ENCODE peak calls at places on chromosomes 13 and 19, in eight cellular contexts. One of them, this sample, is unnamed.

GRCh38 chr13:105847532-105848295 is 687.7 kb downstream of the EFNB2 start:
- DNase-seq in CD4-positive, CD25-positive, alpha-beta regulatory T cell: no peak
- DNase-seq in NCI-H2081: no peak
- DNase-seq in stimulated activated naive CD8-positive, alpha-beta T cell treated with anti-CD3 and anti-CD28 coated beads, Interleukin-15, amount 100 ng/mL, for 72 hours: no peak
- DNase-seq in NCI-H446 treated with DMSO at 0.1 percent for 48 hours: peak
- DNase-seq in amniotic stem cell: no peak
- DNase-seq in left ventricle myocardium inferior: no peak
- DNase-seq in LNCaP clone FGC: peak
- DNase-seq in this sample: no peak

GRCh38 chr19:4652075-4652474 is 12.8 kb downstream of the TNFAIP8L1 start:
- DNase-seq in CD4-positive, CD25-positive, alpha-beta regulatory T cell: no peak
- DNase-seq in NCI-H2081: no peak
- DNase-seq in stimulated activated naive CD8-positive, alpha-beta T cell treated with anti-CD3 and anti-CD28 coated beads, Interleukin-15, amount 100 ng/mL, for 72 hours: no peak
- DNase-seq in NCI-H446 treated with DMSO at 0.1 percent for 48 hours: no peak
- DNase-seq in amniotic stem cell: no peak
- DNase-seq in left ventricle myocardium inferior: no peak
- DNase-seq in LNCaP clone FGC: no peak
- DNase-seq in this sample: no peak

GRCh38 chr13:106310450-106310849 is 225.0 kb downstream of the EFNB2 start:
- DNase-seq in CD4-positive, CD25-positive, alpha-beta regulatory T cell: no peak
- DNase-seq in NCI-H2081: no peak
- DNase-seq in stimulated activated naive CD8-positive, alpha-beta T cell treated with anti-CD3 and anti-CD28 coated beads, Interleukin-15, amount 100 ng/mL, for 72 hours: no peak
- DNase-seq in NCI-H446 treated with DMSO at 0.1 percent for 48 hours: peak
- DNase-seq in amniotic stem cell: no peak
- DNase-seq in left ventricle myocardium inferior: no peak
- DNase-seq in LNCaP clone FGC: no peak
- DNase-seq in this sample: no peak

GRCh38 chr13:40983725-40984669 is 35.1 kb downstream of the ELF1 start:
- DNase-seq in CD4-positive, CD25-positive, alpha-beta regulatory T cell: no peak
- DNase-seq in NCI-H2081: peak
- DNase-seq in stimulated activated naive CD8-positive, alpha-beta T cell treated with anti-CD3 and anti-CD28 coated beads, Interleukin-15, amount 100 ng/mL, for 72 hours: peak
- DNase-seq in NCI-H446 treated with DMSO at 0.1 percent for 48 hours: no peak
- DNase-seq in amniotic stem cell: no peak
- DNase-seq in left ventricle myocardium inferior: no peak
- DNase-seq in LNCaP clone FGC: no peak
- DNase-seq in this sample: no peak

GRCh38 chr13:37109080-37109678 is 3.7 kb upstream of the CSNK1A1L start:
- DNase-seq in CD4-positive, CD25-positive, alpha-beta regulatory T cell: no peak
- DNase-seq in NCI-H2081: peak
- DNase-seq in stimulated activated naive CD8-positive, alpha-beta T cell treated with anti-CD3 and anti-CD28 coated beads, Interleukin-15, amount 100 ng/mL, for 72 hours: no peak
- DNase-seq in NCI-H446 treated with DMSO at 0.1 percent for 48 hours: no peak
- DNase-seq in amniotic stem cell: peak
- DNase-seq in left ventricle myocardium inferior: no peak
- DNase-seq in LNCaP clone FGC: no peak
- DNase-seq in this sample: peak

GRCh38 chr19:2992958-2993357 is 15.6 kb downstream of the TLE6 start:
- DNase-seq in CD4-positive, CD25-positive, alpha-beta regulatory T cell: no peak
- DNase-seq in NCI-H2081: no peak
- DNase-seq in stimulated activated naive CD8-positive, alpha-beta T cell treated with anti-CD3 and anti-CD28 coated beads, Interleukin-15, amount 100 ng/mL, for 72 hours: no peak
- DNase-seq in NCI-H446 treated with DMSO at 0.1 percent for 48 hours: no peak
- DNase-seq in amniotic stem cell: no peak
- DNase-seq in left ventricle myocardium inferior: no peak
- DNase-seq in LNCaP clone FGC: no peak
- DNase-seq in this sample: no peak

GRCh38 chr19:40599331-40600085 is 1.7 kb upstream of the LTBP4 start:
- DNase-seq in CD4-positive, CD25-positive, alpha-beta regulatory T cell: peak
- DNase-seq in NCI-H2081: no peak
- DNase-seq in stimulated activated naive CD8-positive, alpha-beta T cell treated with anti-CD3 and anti-CD28 coated beads, Interleukin-15, amount 100 ng/mL, for 72 hours: no peak
- DNase-seq in NCI-H446 treated with DMSO at 0.1 percent for 48 hours: no peak
- DNase-seq in amniotic stem cell: no peak
- DNase-seq in left ventricle myocardium inferior: no peak
- DNase-seq in LNCaP clone FGC: no peak
- DNase-seq in this sample: no peak

GRCh38 chr19:16030964-16031871 is 45.1 kb upstream of the TPM4 start:
- DNase-seq in CD4-positive, CD25-positive, alpha-beta regulatory T cell: no peak
- DNase-seq in NCI-H2081: no peak
- DNase-seq in stimulated activated naive CD8-positive, alpha-beta T cell treated with anti-CD3 and anti-CD28 coated beads, Interleukin-15, amount 100 ng/mL, for 72 hours: no peak
- DNase-seq in NCI-H446 treated with DMSO at 0.1 percent for 48 hours: no peak
- DNase-seq in amniotic stem cell: no peak
- DNase-seq in left ventricle myocardium inferior: no peak
- DNase-seq in LNCaP clone FGC: no peak
- DNase-seq in this sample: no peak

GRCh38 chr13:30809787-30810186 is 74.4 kb downstream of the ALOX5AP start:
- DNase-seq in CD4-positive, CD25-positive, alpha-beta regulatory T cell: no peak
- DNase-seq in NCI-H2081: no peak
- DNase-seq in stimulated activated naive CD8-positive, alpha-beta T cell treated with anti-CD3 and anti-CD28 coated beads, Interleukin-15, amount 100 ng/mL, for 72 hours: no peak
- DNase-seq in NCI-H446 treated with DMSO at 0.1 percent for 48 hours: no peak
- DNase-seq in amniotic stem cell: no peak
- DNase-seq in left ventricle myocardium inferior: no peak
- DNase-seq in LNCaP clone FGC: no peak
- DNase-seq in this sample: no peak

GRCh38 chr13:39451860-39452301 is 151.1 kb downstream of the LHFPL6 start:
- DNase-seq in CD4-positive, CD25-positive, alpha-beta regulatory T cell: no peak
- DNase-seq in NCI-H2081: peak
- DNase-seq in stimulated activated naive CD8-positive, alpha-beta T cell treated with anti-CD3 and anti-CD28 coated beads, Interleukin-15, amount 100 ng/mL, for 72 hours: no peak
- DNase-seq in NCI-H446 treated with DMSO at 0.1 percent for 48 hours: peak
- DNase-seq in amniotic stem cell: no peak
- DNase-seq in left ventricle myocardium inferior: peak
- DNase-seq in LNCaP clone FGC: no peak
- DNase-seq in this sample: peak

GRCh38 chr19:44602071-44602470 is 11.3 kb upstream of the IGSF23 start:
- DNase-seq in CD4-positive, CD25-positive, alpha-beta regulatory T cell: no peak
- DNase-seq in NCI-H2081: peak
- DNase-seq in stimulated activated naive CD8-positive, alpha-beta T cell treated with anti-CD3 and anti-CD28 coated beads, Interleukin-15, amount 100 ng/mL, for 72 hours: no peak
- DNase-seq in NCI-H446 treated with DMSO at 0.1 percent for 48 hours: no peak
- DNase-seq in amniotic stem cell: no peak
- DNase-seq in left ventricle myocardium inferior: no peak
- DNase-seq in LNCaP clone FGC: peak
- DNase-seq in this sample: no peak

GRCh38 chr19:42279148-42279901 is 10.3 kb downstream of the CIC start:
- DNase-seq in CD4-positive, CD25-positive, alpha-beta regulatory T cell: no peak
- DNase-seq in NCI-H2081: no peak
- DNase-seq in stimulated activated naive CD8-positive, alpha-beta T cell treated with anti-CD3 and anti-CD28 coated beads, Interleukin-15, amount 100 ng/mL, for 72 hours: no peak
- DNase-seq in NCI-H446 treated with DMSO at 0.1 percent for 48 hours: no peak
- DNase-seq in amniotic stem cell: no peak
- DNase-seq in left ventricle myocardium inferior: no peak
- DNase-seq in LNCaP clone FGC: no peak
- DNase-seq in this sample: no peak

GRCh38 chr13:34913040-34913439 is 29.0 kb upstream of the NBEA start:
- DNase-seq in CD4-positive, CD25-positive, alpha-beta regulatory T cell: no peak
- DNase-seq in NCI-H2081: no peak
- DNase-seq in stimulated activated naive CD8-positive, alpha-beta T cell treated with anti-CD3 and anti-CD28 coated beads, Interleukin-15, amount 100 ng/mL, for 72 hours: no peak
- DNase-seq in NCI-H446 treated with DMSO at 0.1 percent for 48 hours: no peak
- DNase-seq in amniotic stem cell: no peak
- DNase-seq in left ventricle myocardium inferior: no peak
- DNase-seq in LNCaP clone FGC: no peak
- DNase-seq in this sample: no peak

GRCh38 chr19:56966697-56967299 is 126.3 kb upstream of the PEG3 start:
- DNase-seq in CD4-positive, CD25-positive, alpha-beta regulatory T cell: no peak
- DNase-seq in NCI-H2081: no peak
- DNase-seq in stimulated activated naive CD8-positive, alpha-beta T cell treated with anti-CD3 and anti-CD28 coated beads, Interleukin-15, amount 100 ng/mL, for 72 hours: no peak
- DNase-seq in NCI-H446 treated with DMSO at 0.1 percent for 48 hours: no peak
- DNase-seq in amniotic stem cell: no peak
- DNase-seq in left ventricle myocardium inferior: no peak
- DNase-seq in LNCaP clone FGC: no peak
- DNase-seq in this sample: no peak

GRCh38 chr13:35365885-35366284 is 110.6 kb downstream of the MAB21L1 start:
- DNase-seq in CD4-positive, CD25-positive, alpha-beta regulatory T cell: no peak
- DNase-seq in NCI-H2081: no peak
- DNase-seq in stimulated activated naive CD8-positive, alpha-beta T cell treated with anti-CD3 and anti-CD28 coated beads, Interleukin-15, amount 100 ng/mL, for 72 hours: no peak
- DNase-seq in NCI-H446 treated with DMSO at 0.1 percent for 48 hours: no peak
- DNase-seq in amniotic stem cell: no peak
- DNase-seq in left ventricle myocardium inferior: no peak
- DNase-seq in LNCaP clone FGC: no peak
- DNase-seq in this sample: no peak

GRCh38 chr19:36151144-36152051 is 849 bp downstream of the COX7A1 start:
- DNase-seq in CD4-positive, CD25-positive, alpha-beta regulatory T cell: no peak
- DNase-seq in NCI-H2081: no peak
- DNase-seq in stimulated activated naive CD8-positive, alpha-beta T cell treated with anti-CD3 and anti-CD28 coated beads, Interleukin-15, amount 100 ng/mL, for 72 hours: no peak
- DNase-seq in NCI-H446 treated with DMSO at 0.1 percent for 48 hours: no peak
- DNase-seq in amniotic stem cell: no peak
- DNase-seq in left ventricle myocardium inferior: peak
- DNase-seq in LNCaP clone FGC: no peak
- DNase-seq in this sample: no peak

This sample was measured in brain pericyte.